ENCODE peak calls at places on chromosomes 12 and 14, in six cellular contexts. One of them, this sample, is unnamed.
A peak's percentile ranks its signal among the peaks of the same experiment; 100 is the strongest.

GRCh38 chr12:31585271-31585670 is 5.7 kb downstream of the DENND5B start:
- DNase-seq in H1: no peak
- DNase-seq in H9: no peak
- DNase-seq in IMR-90: peak; percentile 63
- DNase-seq in neuronal stem cell: no peak
- DNase-seq in mesendoderm: no peak
- DNase-seq in this sample: peak; percentile 64

GRCh38 chr12:109611223-109611622 is 37.6 kb downstream of the MVK start:
- DNase-seq in H1: no peak
- DNase-seq in H9: no peak
- DNase-seq in IMR-90: no peak
- DNase-seq in neuronal stem cell: no peak
- DNase-seq in mesendoderm: no peak
- DNase-seq in this sample: no peak

GRCh38 chr12:13980548-13981295 is 680 bp downstream of the GRIN2B start:
- DNase-seq in H1: no peak
- DNase-seq in H9: peak; percentile 53
- DNase-seq in IMR-90: no peak
- DNase-seq in neuronal stem cell: no peak
- DNase-seq in mesendoderm: peak; percentile 41
- DNase-seq in this sample: no peak

GRCh38 chr14:56378474-56378873 is 201.1 kb upstream of the TMEM260 start:
- DNase-seq in H1: no peak
- DNase-seq in H9: no peak
- DNase-seq in IMR-90: peak; percentile 82
- DNase-seq in neuronal stem cell: no peak
- DNase-seq in mesendoderm: no peak
- DNase-seq in this sample: peak; percentile 69

GRCh38 chr12:53170876-53171724 is 9.4 kb upstream of the ZNF740 start:
- DNase-seq in H1: no peak
- DNase-seq in H9: no peak
- DNase-seq in IMR-90: no peak
- DNase-seq in neuronal stem cell: no peak
- DNase-seq in mesendoderm: no peak
- DNase-seq in this sample: no peak

GRCh38 chr12:52351196-52352059 is 15.9 kb downstream of the KRT85 start:
- DNase-seq in H1: no peak
- DNase-seq in H9: no peak
- DNase-seq in IMR-90: no peak
- DNase-seq in neuronal stem cell: no peak
- DNase-seq in mesendoderm: no peak
- DNase-seq in this sample: no peak

GRCh38 chr14:66503532-66503931 is 4.4 kb upstream of the GPHN start:
- DNase-seq in H1: no peak
- DNase-seq in H9: no peak
- DNase-seq in IMR-90: peak; percentile 28
- DNase-seq in neuronal stem cell: no peak
- DNase-seq in mesendoderm: no peak
- DNase-seq in this sample: no peak

GRCh38 chr12:96907681-96908163 is 665 bp downstream of the NEDD1 start:
- DNase-seq in H1: no peak
- DNase-seq in H9: peak; percentile 52
- DNase-seq in IMR-90: peak; percentile 25
- DNase-seq in neuronal stem cell: peak; percentile 37
- DNase-seq in mesendoderm: peak; percentile 70
- DNase-seq in this sample: peak; percentile 55

GRCh38 chr14:50599700-50600444 is 39.9 kb downstream of the ATL1 start:
- DNase-seq in H1: no peak
- DNase-seq in H9: no peak
- DNase-seq in IMR-90: peak; percentile 60
- DNase-seq in neuronal stem cell: peak; percentile 20
- DNase-seq in mesendoderm: peak; percentile 60
- DNase-seq in this sample: peak; percentile 64

GRCh38 chr12:118650586-118650960 is 274.2 kb downstream of the SUDS3 start:
- DNase-seq in H1: no peak
- DNase-seq in H9: no peak
- DNase-seq in IMR-90: no peak
- DNase-seq in neuronal stem cell: no peak
- DNase-seq in mesendoderm: peak; percentile 7
- DNase-seq in this sample: no peak

GRCh38 chr12:13229504-13229903 is 33.0 kb downstream of the EMP1 start:
- DNase-seq in H1: no peak
- DNase-seq in H9: no peak
- DNase-seq in IMR-90: no peak
- DNase-seq in neuronal stem cell: no peak
- DNase-seq in mesendoderm: peak; percentile 52
- DNase-seq in this sample: no peak

GRCh38 chr14:36827861-36828260 is 166.2 kb downstream of the PAX9 start:
- DNase-seq in H1: no peak
- DNase-seq in H9: no peak
- DNase-seq in IMR-90: no peak
- DNase-seq in neuronal stem cell: no peak
- DNase-seq in mesendoderm: no peak
- DNase-seq in this sample: no peak

GRCh38 chr12:11673666-11674464 is 24.4 kb downstream of the ETV6 start:
- DNase-seq in H1: no peak
- DNase-seq in H9: no peak
- DNase-seq in IMR-90: peak; percentile 33
- DNase-seq in neuronal stem cell: no peak
- DNase-seq in mesendoderm: no peak
- DNase-seq in this sample: no peak

GRCh38 chr14:80844872-80845271 is 96.7 kb downstream of the CEP128 start:
- DNase-seq in H1: no peak
- DNase-seq in H9: no peak
- DNase-seq in IMR-90: no peak
- DNase-seq in neuronal stem cell: no peak
- DNase-seq in mesendoderm: no peak
- DNase-seq in this sample: peak; percentile 4

GRCh38 chr14:95514131-95515079 is 2.0 kb downstream of the SYNE3 start:
- DNase-seq in H1: no peak
- DNase-seq in H9: peak; percentile 58
- DNase-seq in IMR-90: no peak
- DNase-seq in neuronal stem cell: no peak
- DNase-seq in mesendoderm: peak; percentile 92
- DNase-seq in this sample: no peak

GRCh38 chr12:53743277-53744129 is 8.3 kb downstream of the CISTR start:
- DNase-seq in H1: no peak
- DNase-seq in H9: peak; percentile 82
- DNase-seq in IMR-90: peak; percentile 48
- DNase-seq in neuronal stem cell: peak; percentile 85
- DNase-seq in mesendoderm: peak; percentile 76
- DNase-seq in this sample: peak; percentile 71

GRCh38 chr12:1093166-1093751 is 102.2 kb downstream of the ERC1 start:
- DNase-seq in H1: no peak
- DNase-seq in H9: no peak
- DNase-seq in IMR-90: peak; percentile 67
- DNase-seq in neuronal stem cell: peak; percentile 52
- DNase-seq in mesendoderm: peak; percentile 78
- DNase-seq in this sample: peak; percentile 72

GRCh38 chr12:94900496-94900895 is 103.0 kb downstream of the NDUFA12 start:
- DNase-seq in H1: no peak
- DNase-seq in H9: no peak
- DNase-seq in IMR-90: no peak
- DNase-seq in neuronal stem cell: no peak
- DNase-seq in mesendoderm: no peak
- DNase-seq in this sample: no peak
- H2BK15ac ChIP-seq in H1: no peak overlapping the region
- H2BK15ac ChIP-seq in H9: no peak overlapping the region
- H2BK15ac ChIP-seq in IMR-90: no peak overlapping the region
- H2BK15ac ChIP-seq in neuronal stem cell: no peak overlapping the region
- H2BK15ac ChIP-seq in mesendoderm: no peak overlapping the region
- H2BK15ac ChIP-seq in this sample: no peak overlapping the region

DNA sequence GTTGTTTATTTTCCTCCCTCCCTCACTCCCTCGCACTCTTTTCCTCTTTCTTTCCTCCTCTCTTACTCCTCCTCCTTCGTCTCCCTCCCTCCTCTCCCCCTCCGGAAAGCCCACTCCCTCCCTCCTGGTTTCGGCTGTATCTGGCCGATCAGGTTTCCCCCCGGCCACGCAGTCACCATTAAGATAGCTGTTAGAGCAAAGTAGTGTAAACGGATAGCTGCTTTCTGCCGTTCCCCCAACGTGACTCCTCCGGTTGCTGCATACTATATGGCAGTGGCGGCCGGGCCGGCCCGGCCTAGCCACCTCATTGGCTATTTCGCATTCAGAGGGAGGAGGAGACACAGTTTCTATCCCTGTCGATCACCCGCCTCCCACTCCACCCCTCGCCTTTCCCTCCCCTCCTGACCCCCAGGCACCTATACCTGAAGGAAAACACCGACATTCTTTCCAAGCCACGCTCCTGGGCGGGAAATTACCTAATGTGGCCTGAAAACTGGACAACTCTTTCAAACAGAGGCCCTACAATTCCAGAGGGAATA is at the start of gene SIX4:
- DNase-seq in H1: peak; percentile 78
- DNase-seq in H9: peak; percentile 94
- DNase-seq in IMR-90: peak; percentile 92
- DNase-seq in neuronal stem cell: peak; percentile 73
- DNase-seq in mesendoderm: peak; percentile 95
- DNase-seq in this sample: peak; percentile 87
- H3K23ac ChIP-seq in H1: no peak within 1 kb of the TSS
- H3K23ac ChIP-seq in H9: no peak within 1 kb of the TSS
- H3K23ac ChIP-seq in IMR-90: peak within 1 kb of the TSS; percentile 85
- H3K23ac ChIP-seq in neuronal stem cell: peak within 1 kb of the TSS; percentile 92
- H3K23ac ChIP-seq in mesendoderm: peak within 1 kb of the TSS; percentile 99
- H3K23ac ChIP-seq in this sample: peak within 1 kb of the TSS; percentile 66

DNA sequence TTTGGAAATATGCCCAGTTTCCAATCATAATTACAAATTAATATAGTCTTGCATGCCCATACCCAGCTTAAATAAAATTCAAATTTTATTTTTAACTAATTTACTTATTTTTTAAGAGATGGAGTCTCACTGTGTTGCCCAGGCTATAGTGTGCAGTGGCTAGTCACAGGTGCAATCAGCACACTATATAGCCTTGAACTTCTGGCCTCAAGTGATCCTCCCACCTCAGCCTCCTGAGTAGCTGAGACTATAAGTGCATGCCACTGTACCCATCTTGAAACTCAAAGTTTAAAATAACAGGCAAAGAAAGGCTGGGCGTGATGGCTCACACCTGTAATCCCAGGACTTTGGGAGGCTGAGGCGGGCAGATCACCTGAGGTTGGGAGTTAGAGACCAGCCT is 10.3 kb downstream of the MLH3 start:
- DNase-seq in H1: no peak
- DNase-seq in H9: no peak
- DNase-seq in IMR-90: no peak
- DNase-seq in neuronal stem cell: no peak
- DNase-seq in mesendoderm: no peak
- DNase-seq in this sample: no peak
- H2BK15ac ChIP-seq in H1: no peak overlapping the region
- H2BK15ac ChIP-seq in H9: no peak overlapping the region
- H2BK15ac ChIP-seq in IMR-90: no peak overlapping the region
- H2BK15ac ChIP-seq in neuronal stem cell: no peak overlapping the region
- H2BK15ac ChIP-seq in mesendoderm: no peak overlapping the region
- H2BK15ac ChIP-seq in this sample: no peak overlapping the region

GRCh38 chr14:60265163-60265562 is 16.1 kb downstream of the PPM1A start:
- DNase-seq in H1: no peak
- DNase-seq in H9: no peak
- DNase-seq in IMR-90: no peak
- DNase-seq in neuronal stem cell: no peak
- DNase-seq in mesendoderm: no peak
- DNase-seq in this sample: no peak
- H3K23ac ChIP-seq in H1: no peak overlapping the region
- H3K23ac ChIP-seq in H9: no peak overlapping the region
- H3K23ac ChIP-seq in IMR-90: no peak overlapping the region
- H3K23ac ChIP-seq in neuronal stem cell: no peak overlapping the region
- H3K23ac ChIP-seq in mesendoderm: no peak overlapping the region
- H3K23ac ChIP-seq in this sample: no peak overlapping the region

GRCh38 chr14:85131523-85131922 is 398.4 kb upstream of the FLRT2 start:
- DNase-seq in H1: peak; percentile 7
- DNase-seq in H9: peak; percentile 66
- DNase-seq in IMR-90: no peak
- DNase-seq in neuronal stem cell: no peak
- DNase-seq in mesendoderm: peak; percentile 68
- DNase-seq in this sample: no peak
- H2BK15ac ChIP-seq in H1: no peak overlapping the region
- H2BK15ac ChIP-seq in H9: no peak overlapping the region
- H2BK15ac ChIP-seq in IMR-90: no peak overlapping the region
- H2BK15ac ChIP-seq in neuronal stem cell: no peak overlapping the region
- H2BK15ac ChIP-seq in mesendoderm: no peak overlapping the region
- H2BK15ac ChIP-seq in this sample: no peak overlapping the region

GRCh38 chr14:54374117-54374884 is 22.5 kb upstream of the CDKN3 start:
- DNase-seq in H1: no peak
- DNase-seq in H9: no peak
- DNase-seq in IMR-90: peak; percentile 53
- DNase-seq in neuronal stem cell: no peak
- DNase-seq in mesendoderm: no peak
- DNase-seq in this sample: no peak

GRCh38 chr14:54381821-54382220 is 15.0 kb upstream of the CDKN3 start:
- DNase-seq in H1: no peak
- DNase-seq in H9: no peak
- DNase-seq in IMR-90: no peak
- DNase-seq in neuronal stem cell: no peak
- DNase-seq in mesendoderm: peak; percentile 33
- DNase-seq in this sample: no peak

GRCh38 chr14:54377501-54377900 is 19.3 kb upstream of the CDKN3 start:
- DNase-seq in H1: no peak
- DNase-seq in H9: peak; percentile 51
- DNase-seq in IMR-90: no peak
- DNase-seq in neuronal stem cell: no peak
- DNase-seq in mesendoderm: no peak
- DNase-seq in this sample: no peak
- H3K23ac ChIP-seq in H1: no peak overlapping the region
- H3K23ac ChIP-seq in H9: no peak overlapping the region
- H3K23ac ChIP-seq in IMR-90: no peak overlapping the region
- H3K23ac ChIP-seq in neuronal stem cell: no peak overlapping the region
- H3K23ac ChIP-seq in mesendoderm: no peak overlapping the region
- H3K23ac ChIP-seq in this sample: no peak overlapping the region

GRCh38 chr14:54769955-54770863 is 132.4 kb downstream of the GCH1 start:
- DNase-seq in H1: no peak
- DNase-seq in H9: no peak
- DNase-seq in IMR-90: no peak
- DNase-seq in neuronal stem cell: no peak
- DNase-seq in mesendoderm: no peak
- DNase-seq in this sample: no peak

GRCh38 chr14:54768501-54768900 is 134.1 kb downstream of the GCH1 start:
- DNase-seq in H1: no peak
- DNase-seq in H9: no peak
- DNase-seq in IMR-90: peak; percentile 28
- DNase-seq in neuronal stem cell: no peak
- DNase-seq in mesendoderm: no peak
- DNase-seq in this sample: no peak

GRCh38 chr14:54766276-54767138 is 136.1 kb downstream of the GCH1 start:
- DNase-seq in H1: no peak
- DNase-seq in H9: no peak
- DNase-seq in IMR-90: no peak
- DNase-seq in neuronal stem cell: no peak
- DNase-seq in mesendoderm: no peak
- DNase-seq in this sample: no peak

GRCh38 chr14:54767139-54767431 is 135.5 kb downstream of the GCH1 start:
- DNase-seq in H1: no peak
- DNase-seq in H9: no peak
- DNase-seq in IMR-90: no peak
- DNase-seq in neuronal stem cell: no peak
- DNase-seq in mesendoderm: no peak
- DNase-seq in this sample: no peak

GRCh38 chr14:54767450-54767849 is 135.2 kb downstream of the GCH1 start:
- DNase-seq in H1: no peak
- DNase-seq in H9: no peak
- DNase-seq in IMR-90: no peak
- DNase-seq in neuronal stem cell: no peak
- DNase-seq in mesendoderm: no peak
- DNase-seq in this sample: no peak
- H2BK15ac ChIP-seq in H1: no peak overlapping the region
- H2BK15ac ChIP-seq in H9: no peak overlapping the region
- H2BK15ac ChIP-seq in IMR-90: no peak overlapping the region
- H2BK15ac ChIP-seq in neuronal stem cell: no peak overlapping the region
- H2BK15ac ChIP-seq in mesendoderm: no peak overlapping the region
- H2BK15ac ChIP-seq in this sample: no peak overlapping the region